ENCODE peak calls at places on chromosomes 12 and 14, in four cellular contexts. A, B, R and C are unnamed samples. For H3K36me3, the result is how much of the 10 kb centered on the place peaks cover.

GRCh38 chr14:54564071-54564798 is 2.7 kb upstream of the SAMD4A start:
- DNase-seq in B (peak), A (peak), R (peak), C (no peak)

GRCh38 chr14:101481557-101481956 is 79.7 kb upstream of the DIO3 start:
- DNase-seq in B (no peak), R (no peak), A (no peak), C (no peak)

GRCh38 chr14:102579696-102580551 is 12.5 kb upstream of the RCOR1 start:
- DNase-seq in A (no peak), R (no peak), B (peak), C (no peak)

GRCh38 chr14:53890611-53891091 is 66.0 kb downstream of the BMP4 start:
- DNase-seq in R (peak), B (no peak), A (no peak), C (no peak)

GRCh38 chr14:88818018-88818417 is 6.4 kb upstream of the TTC8 start:
- DNase-seq in R (no peak), A (no peak), B (no peak), C (no peak)

GRCh38 chr14:64692189-64692588 is 12.0 kb upstream of the PLEKHG3 start:
- DNase-seq in B (no peak), R (no peak), A (no peak), C (no peak)

GRCh38 chr12:2858334-2858733 is 1.5 kb upstream of the TEX52 start:
- DNase-seq in B (no peak), R (peak), A (no peak), C (no peak)

GRCh38 chr14:92039073-92039719 is 663 bp downstream of the TRIP11 start:
- DNase-seq in R (peak), B (peak), A (peak), C (peak)

GRCh38 chr12:49824886-49825285 is 3.3 kb downstream of the NCKAP5L start:
- DNase-seq in A (no peak), B (peak), R (no peak), C (no peak)

GRCh38 chr14:23068792-23069412 is 11.6 kb upstream of the CDH24 start:
- DNase-seq in B (peak), A (peak), R (peak), C (peak)
- H3K4me2 ChIP-seq in B (peak), A (no peak), R (peak), C (peak)

GRCh38 chr12:130098301-130099005 is 63.8 kb upstream of the FZD10 start:
- DNase-seq in B (no peak), A (no peak), R (no peak), C (no peak)

GRCh38 chr12:130102266-130102665 is 60.0 kb upstream of the FZD10 start:
- DNase-seq in A (no peak), B (no peak), R (no peak), C (no peak)

GRCh38 chr12:130101370-130101769 is 60.9 kb upstream of the FZD10 start:
- DNase-seq in R (no peak), B (no peak), A (no peak), C (no peak)

GRCh38 chr12:130097798-130098255 is 64.4 kb upstream of the FZD10 start:
- DNase-seq in A (no peak), R (no peak), B (no peak), C (peak)

DNA sequence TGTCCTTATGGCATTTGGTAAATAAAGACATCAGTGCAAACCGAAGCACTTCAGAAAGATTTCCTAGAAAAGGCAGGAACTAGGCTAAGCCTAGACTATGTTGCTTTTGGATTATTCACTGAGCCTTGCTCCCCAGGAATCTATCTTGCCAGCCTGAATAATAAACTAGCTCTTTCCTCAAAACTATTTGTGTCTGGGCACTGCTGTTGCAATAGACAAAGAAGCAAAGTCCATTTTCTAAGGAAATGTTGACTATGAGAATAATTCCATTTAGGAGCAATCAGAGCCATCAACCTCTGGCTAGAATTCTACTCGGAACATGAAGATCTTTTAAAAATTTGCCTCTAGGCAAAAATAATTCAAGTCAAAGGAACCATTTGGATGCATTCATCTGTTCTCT is 61.6 kb upstream of the FZD10 start:
- DNase-seq in A (no peak), R (no peak), B (no peak), C (no peak)
- H3K9ac ChIP-seq in A (no peak), R (no peak), B (no peak), C (no peak)

DNA sequence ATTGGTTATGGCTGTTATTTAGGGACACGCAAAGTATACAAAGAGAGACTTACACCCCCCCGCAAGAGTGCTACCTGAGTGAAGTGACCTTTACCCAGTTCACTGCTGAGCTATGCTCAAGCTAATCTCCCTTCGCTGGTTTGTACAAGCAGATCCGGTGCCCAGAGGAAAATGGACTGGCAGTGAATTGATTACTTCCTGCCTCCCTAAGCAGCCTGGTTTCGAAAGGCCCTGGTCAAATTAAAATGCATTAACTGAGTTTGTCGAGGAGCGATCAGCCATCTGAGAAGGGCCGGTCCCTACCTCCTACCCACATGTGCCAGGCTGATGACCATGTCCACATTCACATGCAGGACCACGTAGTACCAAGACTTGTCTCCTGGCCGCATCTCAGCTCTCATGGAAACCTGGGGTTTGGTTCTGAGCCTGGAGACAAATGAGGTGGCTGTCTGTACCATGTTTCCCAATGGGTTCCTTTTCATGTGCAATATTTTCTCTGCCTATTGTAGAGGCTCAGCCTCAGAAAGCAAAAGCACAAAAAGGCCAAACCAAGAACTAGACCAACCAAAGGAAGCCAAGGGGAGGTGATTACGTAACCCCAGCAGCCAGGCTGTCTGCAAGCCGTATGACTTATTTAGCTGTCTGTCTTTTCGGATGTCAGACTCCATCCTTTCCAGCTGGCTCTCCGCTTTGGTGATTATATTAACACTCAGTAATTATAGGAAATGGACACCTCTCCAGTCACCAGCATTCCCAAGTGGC is 284.7 kb upstream of the PWP1 start:
- DNase-seq in B (peak), A (no peak), R (no peak), C (no peak)
- H3K36me3 ChIP-seq in B (under half), A (under half), R (under half), C (under half)

DNA sequence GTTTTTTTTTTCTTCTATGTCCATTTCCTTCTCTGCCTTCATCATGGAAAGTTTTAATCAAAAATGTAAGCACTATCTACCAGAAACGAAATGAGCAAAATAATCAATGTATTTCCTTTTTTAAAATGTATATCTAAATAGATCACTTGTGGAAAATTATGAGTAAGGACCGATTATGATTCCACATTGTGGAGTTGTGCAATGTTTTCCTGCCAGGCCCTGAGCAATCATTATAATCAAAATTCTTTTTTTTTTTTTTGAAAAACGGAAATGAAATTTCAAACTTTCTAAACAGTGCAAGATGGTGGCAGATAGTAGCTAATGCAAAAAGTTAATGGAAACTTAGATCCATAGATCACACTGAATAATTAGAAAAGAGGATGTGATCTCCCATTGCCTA is 1074.6 kb upstream of the TMEM132C start:
- DNase-seq in A (no peak), R (no peak), B (no peak), C (no peak)
- H3K4me2 ChIP-seq in A (no peak), R (no peak), B (no peak), C (no peak)

GRCh38 chr12:110304061-110304551 is 23.1 kb downstream of the ATP2A2 start:
- DNase-seq in R (no peak), A (no peak), B (peak), C (peak)

GRCh38 chr12:110301065-110301806 is 20.2 kb downstream of the ATP2A2 start:
- DNase-seq in A (no peak), B (no peak), R (no peak), C (no peak)
- H3K9ac ChIP-seq in A (no peak), B (no peak), R (no peak), C (no peak)

GRCh38 chr14:22549981-22550670 is 38.9 kb downstream of the DAD1 start:
- DNase-seq in A (no peak), B (no peak), R (no peak), C (no peak)

GRCh38 chr14:22547309-22547947 is 41.6 kb downstream of the DAD1 start:
- DNase-seq in R (no peak), B (no peak), A (no peak), C (no peak)

GRCh38 chr14:22546722-22547071 is 42.3 kb downstream of the DAD1 start:
- DNase-seq in B (no peak), A (no peak), R (no peak), C (no peak)

GRCh38 chr14:22549304-22549962 is 39.6 kb downstream of the DAD1 start:
- DNase-seq in A (no peak), B (no peak), R (no peak), C (no peak)

GRCh38 chr14:22547948-22548750 is 40.9 kb downstream of the DAD1 start:
- DNase-seq in B (no peak), A (no peak), R (no peak), C (no peak)
- H3K36me3 ChIP-seq in B (under half), A (under half), R (under half), C (under half)

GRCh38 chr14:68039593-68039992 is 220.0 kb downstream of the RAD51B start:
- DNase-seq in A (no peak), R (no peak), B (no peak), C (no peak)

GRCh38 chr14:68043752-68044151 is 224.2 kb downstream of the RAD51B start:
- DNase-seq in R (peak), B (no peak), A (no peak), C (no peak)

GRCh38 chr14:68042591-68043210 is 223.1 kb downstream of the RAD51B start:
- DNase-seq in B (peak), A (no peak), R (peak), C (peak)

GRCh38 chr14:68042002-68042401 is 222.4 kb downstream of the RAD51B start:
- DNase-seq in A (no peak), R (no peak), B (no peak), C (no peak)

GRCh38 chr14:68040633-68041369 is 221.2 kb downstream of the RAD51B start:
- DNase-seq in A (no peak), R (no peak), B (no peak), C (no peak)
- H3K4me2 ChIP-seq in A (no peak), R (no peak), B (no peak), C (no peak)

GRCh38 chr14:73723799-73724621 is 9.8 kb upstream of the PNMA1 start:
- DNase-seq in B (peak), R (peak), A (peak), C (no peak)

GRCh38 chr14:73724696-73725095 is 10.5 kb upstream of the PNMA1 start:
- DNase-seq in A (no peak), R (no peak), B (no peak), C (no peak)

GRCh38 chr14:73725116-73726024 is 11.2 kb upstream of the PNMA1 start:
- DNase-seq in A (peak), B (peak), R (no peak), C (no peak)

GRCh38 chr14:73722581-73722980 is 8.4 kb upstream of the PNMA1 start:
- DNase-seq in B (no peak), R (no peak), A (no peak), C (no peak)

GRCh38 chr14:73723411-73723798 is 9.2 kb upstream of the PNMA1 start:
- DNase-seq in A (no peak), R (no peak), B (peak), C (no peak)
- H3K9ac ChIP-seq in A (no peak), R (no peak), B (peak), C (no peak)